ENCODE peak calls at places on chromosome 4, in six cellular contexts. One of them, this sample, is unnamed. For H3K36me3 and H3K4me1, the result is how much of the 10 kb centered on the place peaks cover.

GRCh38 chr4:186587416-186588018 is 32.1 kb upstream of the MTNR1A start:
- DNase-seq in prostate gland: peak
- DNase-seq in neuronal stem cell: peak
- DNase-seq in neural progenitor cell: peak
- DNase-seq in Peyer's patch: peak
- DNase-seq in transverse colon: peak
- DNase-seq in this sample: peak

GRCh38 chr4:158090323-158090722 is 82.5 kb downstream of the GASK1B start:
- DNase-seq in prostate gland: no peak
- DNase-seq in neuronal stem cell: no peak
- DNase-seq in neural progenitor cell: no peak
- DNase-seq in Peyer's patch: no peak
- DNase-seq in transverse colon: no peak
- DNase-seq in this sample: peak

GRCh38 chr4:168882650-168883233 is 127.3 kb downstream of the CBR4 start:
- DNase-seq in prostate gland: no peak
- DNase-seq in neuronal stem cell: no peak
- DNase-seq in neural progenitor cell: no peak
- DNase-seq in Peyer's patch: no peak
- DNase-seq in transverse colon: no peak
- DNase-seq in this sample: no peak

GRCh38 chr4:8656185-8656517 is 63.6 kb downstream of the CPZ start:
- DNase-seq in prostate gland: no peak
- DNase-seq in neuronal stem cell: no peak
- DNase-seq in neural progenitor cell: no peak
- DNase-seq in Peyer's patch: no peak
- DNase-seq in transverse colon: no peak
- DNase-seq in this sample: no peak

GRCh38 chr4:121711263-121712000 is 14.7 kb upstream of the ANXA5 start:
- DNase-seq in prostate gland: peak
- DNase-seq in neuronal stem cell: peak
- DNase-seq in neural progenitor cell: peak
- DNase-seq in Peyer's patch: peak
- DNase-seq in transverse colon: peak
- DNase-seq in this sample: peak

GRCh38 chr4:7857238-7857701 is 82.4 kb downstream of the AFAP1 start:
- DNase-seq in prostate gland: no peak
- DNase-seq in neuronal stem cell: no peak
- DNase-seq in neural progenitor cell: no peak
- DNase-seq in Peyer's patch: no peak
- DNase-seq in transverse colon: no peak
- DNase-seq in this sample: no peak

GRCh38 chr4:149823770-149824221 is 8.2 kb upstream of the IQCM start:
- DNase-seq in prostate gland: no peak
- DNase-seq in neuronal stem cell: no peak
- DNase-seq in neural progenitor cell: no peak
- DNase-seq in Peyer's patch: no peak
- DNase-seq in transverse colon: no peak
- DNase-seq in this sample: no peak

GRCh38 chr4:70880739-70881138 is 21.4 kb upstream of the MOB1B start:
- DNase-seq in prostate gland: no peak
- DNase-seq in neuronal stem cell: no peak
- DNase-seq in neural progenitor cell: no peak
- DNase-seq in Peyer's patch: no peak
- DNase-seq in transverse colon: no peak
- DNase-seq in this sample: no peak

GRCh38 chr4:4477391-4477790 is 64.5 kb downstream of the STX18 start:
- DNase-seq in prostate gland: no peak
- DNase-seq in neuronal stem cell: no peak
- DNase-seq in neural progenitor cell: no peak
- DNase-seq in Peyer's patch: no peak
- DNase-seq in transverse colon: no peak
- DNase-seq in this sample: no peak

GRCh38 chr4:7854697-7855370 is 84.8 kb downstream of the AFAP1 start:
- DNase-seq in prostate gland: no peak
- DNase-seq in neuronal stem cell: no peak
- DNase-seq in neural progenitor cell: no peak
- DNase-seq in Peyer's patch: no peak
- DNase-seq in transverse colon: no peak
- DNase-seq in this sample: no peak

GRCh38 chr4:141851246-141851891 is 215.0 kb downstream of the IL15 start:
- DNase-seq in prostate gland: no peak
- DNase-seq in neuronal stem cell: no peak
- DNase-seq in neural progenitor cell: peak
- DNase-seq in Peyer's patch: no peak
- DNase-seq in transverse colon: no peak
- DNase-seq in this sample: no peak

GRCh38 chr4:23298371-23298770 is 591.5 kb downstream of the PPARGC1A start:
- DNase-seq in prostate gland: no peak
- DNase-seq in neuronal stem cell: no peak
- DNase-seq in neural progenitor cell: no peak
- DNase-seq in Peyer's patch: no peak
- DNase-seq in transverse colon: no peak
- DNase-seq in this sample: no peak

GRCh38 chr4:170198742-170199141 is 109.0 kb upstream of the AADAT start:
- DNase-seq in prostate gland: no peak
- DNase-seq in neuronal stem cell: no peak
- DNase-seq in neural progenitor cell: no peak
- DNase-seq in Peyer's patch: no peak
- DNase-seq in transverse colon: no peak
- DNase-seq in this sample: no peak

GRCh38 chr4:76625316-76625715 is 190.3 kb downstream of the SHROOM3 start:
- DNase-seq in prostate gland: no peak
- DNase-seq in neuronal stem cell: no peak
- DNase-seq in neural progenitor cell: no peak
- DNase-seq in Peyer's patch: no peak
- DNase-seq in transverse colon: no peak
- DNase-seq in this sample: no peak

GRCh38 chr4:144906181-144906895 is 191.7 kb downstream of the ANAPC10 start:
- DNase-seq in prostate gland: no peak
- DNase-seq in neuronal stem cell: no peak
- DNase-seq in neural progenitor cell: no peak
- DNase-seq in Peyer's patch: no peak
- DNase-seq in transverse colon: no peak
- DNase-seq in this sample: no peak

GRCh38 chr4:53844133-53844532 is 220.3 kb downstream of the CHIC2 start:
- DNase-seq in prostate gland: no peak
- DNase-seq in neuronal stem cell: no peak
- DNase-seq in neural progenitor cell: peak
- DNase-seq in Peyer's patch: no peak
- DNase-seq in transverse colon: no peak
- DNase-seq in this sample: no peak

GRCh38 chr4:102449751-102450352 is 51.3 kb upstream of the NFKB1 start:
- DNase-seq in prostate gland: peak
- DNase-seq in neuronal stem cell: peak
- DNase-seq in neural progenitor cell: peak
- DNase-seq in Peyer's patch: no peak
- DNase-seq in transverse colon: peak
- DNase-seq in this sample: peak

GRCh38 chr4:33189169-33189568 is 2469.0 kb downstream of the PCDH7 start:
- DNase-seq in prostate gland: no peak
- DNase-seq in neuronal stem cell: no peak
- DNase-seq in neural progenitor cell: no peak
- DNase-seq in Peyer's patch: no peak
- DNase-seq in transverse colon: no peak
- DNase-seq in this sample: no peak

GRCh38 chr4:179626687-179627086 is 2184.4 kb upstream of the AGA start:
- DNase-seq in prostate gland: no peak
- DNase-seq in neuronal stem cell: no peak
- DNase-seq in neural progenitor cell: peak
- DNase-seq in Peyer's patch: no peak
- DNase-seq in transverse colon: no peak
- DNase-seq in this sample: no peak

GRCh38 chr4:175054980-175055379 is 136.8 kb downstream of the ADAM29 start:
- DNase-seq in prostate gland: no peak
- DNase-seq in neuronal stem cell: no peak
- DNase-seq in neural progenitor cell: peak
- DNase-seq in Peyer's patch: no peak
- DNase-seq in transverse colon: no peak
- DNase-seq in this sample: no peak

GRCh38 chr4:75555294-75556164 is at the start of gene ODAPH:
- DNase-seq in prostate gland: no peak
- DNase-seq in neuronal stem cell: no peak
- DNase-seq in neural progenitor cell: no peak
- DNase-seq in Peyer's patch: no peak
- DNase-seq in transverse colon: peak
- DNase-seq in this sample: no peak

GRCh38 chr4:137583650-137584049 is 51.4 kb upstream of the PCDH18 start:
- DNase-seq in prostate gland: no peak
- DNase-seq in neuronal stem cell: no peak
- DNase-seq in neural progenitor cell: no peak
- DNase-seq in Peyer's patch: no peak
- DNase-seq in transverse colon: no peak
- DNase-seq in this sample: no peak

DNA sequence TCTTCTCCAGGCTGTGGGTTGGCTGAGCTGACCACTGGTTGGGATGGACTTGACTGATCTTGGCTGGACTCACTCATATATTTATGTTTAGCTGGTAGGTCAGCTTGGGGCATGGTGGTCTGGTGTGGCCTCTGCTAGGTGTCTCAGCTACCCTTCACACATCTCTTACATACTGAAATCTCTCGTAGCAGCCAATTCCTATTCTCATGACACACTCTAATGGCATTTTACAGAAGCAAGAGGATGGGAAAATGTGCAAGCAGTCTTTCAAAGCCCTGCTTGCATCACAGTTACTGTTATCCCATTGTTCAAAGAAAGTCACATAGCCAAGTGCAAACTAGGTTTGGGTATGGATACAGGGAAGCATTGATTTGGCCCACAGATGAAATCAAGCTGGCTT is 55.5 kb upstream of the PCDH18 start:
- DNase-seq in prostate gland: no peak
- DNase-seq in neuronal stem cell: no peak
- DNase-seq in neural progenitor cell: no peak
- DNase-seq in Peyer's patch: no peak
- DNase-seq in transverse colon: no peak
- DNase-seq in this sample: no peak
- H3K36me3 ChIP-seq in prostate gland: under half
- H3K36me3 ChIP-seq in neuronal stem cell: under half
- H3K36me3 ChIP-seq in neural progenitor cell: under half
- H3K36me3 ChIP-seq in Peyer's patch: under half
- H3K36me3 ChIP-seq in transverse colon: under half
- H3K36me3 ChIP-seq in this sample: under half

GRCh38 chr4:113243312-113243711 is 193.9 kb downstream of the ANK2 start:
- DNase-seq in prostate gland: no peak
- DNase-seq in neuronal stem cell: no peak
- DNase-seq in neural progenitor cell: no peak
- DNase-seq in Peyer's patch: no peak
- DNase-seq in transverse colon: no peak
- DNase-seq in this sample: no peak
- H3K27ac ChIP-seq in prostate gland: no peak
- H3K27ac ChIP-seq in neuronal stem cell: no peak
- H3K27ac ChIP-seq in neural progenitor cell: no peak
- H3K27ac ChIP-seq in Peyer's patch: no peak
- H3K27ac ChIP-seq in transverse colon: no peak
- H3K27ac ChIP-seq in this sample: no peak

DNA sequence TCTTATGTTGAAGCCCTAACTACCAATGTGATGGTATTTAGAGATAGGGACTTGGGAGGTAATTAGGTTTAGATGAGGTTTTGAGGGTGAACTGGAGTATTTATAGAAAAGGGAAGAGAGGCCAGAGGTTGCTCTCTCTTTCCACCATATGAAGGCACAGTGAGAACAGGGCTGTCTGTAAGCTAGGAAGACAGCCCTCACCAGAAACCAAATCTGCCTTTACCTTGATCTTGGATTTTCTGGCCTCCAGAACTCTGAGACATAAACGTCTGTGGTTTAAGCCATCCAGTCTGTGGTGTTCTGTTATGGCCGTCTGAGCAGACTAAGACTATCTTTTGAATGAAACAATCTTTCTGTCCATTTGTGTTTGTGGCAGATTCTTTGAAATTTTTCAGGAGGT is 223.7 kb downstream of the PDHA2 start:
- DNase-seq in prostate gland: no peak
- DNase-seq in neuronal stem cell: no peak
- DNase-seq in neural progenitor cell: no peak
- DNase-seq in Peyer's patch: no peak
- DNase-seq in transverse colon: no peak
- DNase-seq in this sample: no peak
- H3K4me1 ChIP-seq in prostate gland: under half
- H3K4me1 ChIP-seq in neuronal stem cell: under half
- H3K4me1 ChIP-seq in neural progenitor cell: under half
- H3K4me1 ChIP-seq in Peyer's patch: under half
- H3K4me1 ChIP-seq in transverse colon: under half
- H3K4me1 ChIP-seq in this sample: under half

GRCh38 chr4:176241703-176242102 is 27.3 kb downstream of the ASB5 start:
- DNase-seq in prostate gland: no peak
- DNase-seq in neuronal stem cell: no peak
- DNase-seq in neural progenitor cell: no peak
- DNase-seq in Peyer's patch: no peak
- DNase-seq in transverse colon: no peak
- DNase-seq in this sample: no peak

GRCh38 chr4:176238157-176238608 is 30.8 kb downstream of the ASB5 start:
- DNase-seq in prostate gland: peak
- DNase-seq in neuronal stem cell: no peak
- DNase-seq in neural progenitor cell: no peak
- DNase-seq in Peyer's patch: no peak
- DNase-seq in transverse colon: no peak
- DNase-seq in this sample: no peak

GRCh38 chr4:176242764-176243347 is 26.2 kb downstream of the ASB5 start:
- DNase-seq in prostate gland: no peak
- DNase-seq in neuronal stem cell: no peak
- DNase-seq in neural progenitor cell: no peak
- DNase-seq in Peyer's patch: no peak
- DNase-seq in transverse colon: no peak
- DNase-seq in this sample: no peak

GRCh38 chr4:176238819-176239218 is 30.2 kb downstream of the ASB5 start:
- DNase-seq in prostate gland: no peak
- DNase-seq in neuronal stem cell: no peak
- DNase-seq in neural progenitor cell: no peak
- DNase-seq in Peyer's patch: no peak
- DNase-seq in transverse colon: no peak
- DNase-seq in this sample: no peak

DNA sequence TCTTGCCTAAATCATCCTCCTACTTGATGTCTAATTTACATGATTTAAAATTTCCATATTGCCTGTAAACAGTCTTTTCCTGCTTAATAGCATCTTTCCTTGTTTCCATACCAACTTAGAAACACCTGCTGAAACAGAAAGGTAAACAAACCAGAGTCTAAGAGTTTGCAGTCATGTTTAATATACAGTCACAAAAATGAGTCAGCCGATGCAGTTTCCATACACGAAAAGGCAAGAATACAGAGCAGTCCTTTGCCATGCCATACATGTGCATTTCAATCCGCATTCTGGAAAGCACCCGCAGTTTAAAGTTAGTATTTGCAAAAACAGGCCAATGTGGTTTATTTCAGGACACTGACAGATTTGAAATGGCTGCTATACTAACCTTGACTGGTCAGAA is 32.1 kb downstream of the ASB5 start:
- DNase-seq in prostate gland: no peak
- DNase-seq in neuronal stem cell: no peak
- DNase-seq in neural progenitor cell: no peak
- DNase-seq in Peyer's patch: no peak
- DNase-seq in transverse colon: no peak
- DNase-seq in this sample: no peak
- H3K36me3 ChIP-seq in prostate gland: under half
- H3K36me3 ChIP-seq in neuronal stem cell: under half
- H3K36me3 ChIP-seq in neural progenitor cell: under half
- H3K36me3 ChIP-seq in Peyer's patch: under half
- H3K36me3 ChIP-seq in transverse colon: under half
- H3K36me3 ChIP-seq in this sample: under half